ENCODE peak calls at places on chromosomes 5 and 9, in five cellular contexts. Q, K, B, U and W are unnamed samples.

GRCh38 chr5:111697881-111698757 is 58.9 kb downstream of the NREP start:
- DNase-seq in Q (peak), K (no peak), B (no peak), U (no peak), W (no peak)

GRCh38 chr5:116454417-116454927 is 120.2 kb downstream of the SEMA6A start:
- DNase-seq in Q (peak), K (no peak), B (no peak), U (peak), W (no peak)

GRCh38 chr9:90023861-90024260 is 419.0 kb downstream of the GADD45G start:
- DNase-seq in Q (no peak), K (no peak), B (no peak), U (no peak), W (no peak)

GRCh38 chr5:151087475-151087874 is 6.6 kb upstream of the TNIP1 start:
- DNase-seq in Q (no peak), K (no peak), B (no peak), U (no peak), W (no peak)

GRCh38 chr5:78129632-78130031 is 164.9 kb downstream of the AP3B1 start:
- DNase-seq in Q (no peak), K (no peak), B (no peak), U (no peak), W (no peak)

GRCh38 chr9:128274245-128274644 is 1.6 kb downstream of the GOLGA2 start:
- DNase-seq in Q (peak), K (no peak), B (no peak), U (no peak), W (no peak)

GRCh38 chr9:96817973-96818372 is 36.3 kb downstream of the ZNF782 start:
- DNase-seq in Q (no peak), K (no peak), B (no peak), U (no peak), W (no peak)

GRCh38 chr5:53490747-53491146 is 10.3 kb downstream of the FST start:
- DNase-seq in Q (peak), K (no peak), B (no peak), U (no peak), W (no peak)

GRCh38 chr9:125262217-125262991 is 778 bp downstream of the GAPVD1 start:
- DNase-seq in Q (peak), K (no peak), B (no peak), U (no peak), W (no peak)

GRCh38 chr9:125431741-125432271 is 170.2 kb downstream of the GAPVD1 start:
- DNase-seq in Q (no peak), K (no peak), B (no peak), U (no peak), W (no peak)

GRCh38 chr5:38639377-38640011 is 83.0 kb upstream of the LIFR start:
- DNase-seq in Q (no peak), K (no peak), B (no peak), U (no peak), W (no peak)

GRCh38 chr9:16755467-16755866 is 115.0 kb downstream of the BNC2 start:
- DNase-seq in Q (no peak), K (no peak), B (no peak), U (no peak), W (no peak)

GRCh38 chr5:17216974-17217325 is 481 bp upstream of the BASP1 start:
- DNase-seq in Q (peak), K (peak), B (peak), U (no peak), W (no peak)

GRCh38 chr5:116480894-116481510 is 93.6 kb downstream of the SEMA6A start:
- DNase-seq in Q (no peak), K (no peak), B (no peak), U (no peak), W (no peak)

GRCh38 chr9:113978954-113979712 is 99.0 kb downstream of the AMBP start:
- DNase-seq in Q (peak), K (no peak), B (no peak), U (no peak), W (no peak)

GRCh38 chr9:115694014-115694413 is 459.6 kb upstream of the PAPPA start:
- DNase-seq in Q (peak), K (no peak), B (no peak), U (no peak), W (no peak)

GRCh38 chr9:124834586-124834985 is 18.7 kb upstream of the WDR38 start:
- DNase-seq in Q (peak), K (no peak), B (no peak), U (no peak), W (no peak)

GRCh38 chr5:72160959-72161358 is 53.7 kb downstream of the MAP1B start:
- DNase-seq in Q (peak), K (no peak), B (no peak), U (no peak), W (no peak)

GRCh38 chr9:118577121-118577520 is 792.1 kb downstream of the BRINP1 start:
- DNase-seq in Q (peak), K (no peak), B (no peak), U (no peak), W (no peak)

GRCh38 chr9:27248702-27249101 is 48.2 kb downstream of the EQTN start:
- DNase-seq in Q (peak), K (no peak), B (no peak), U (no peak), W (no peak)

GRCh38 chr5:127076730-127077129 is 3.4 kb upstream of the C5orf63 start:
- DNase-seq in Q (peak), K (no peak), B (no peak), U (no peak), W (peak)

GRCh38 chr9:134813841-134814240 is 66.8 kb upstream of the FCN2 start:
- DNase-seq in Q (no peak), K (no peak), B (no peak), U (no peak), W (no peak)

GRCh38 chr5:16617272-16617973 is 626 bp upstream of the RETREG1 start:
- DNase-seq in Q (no peak), K (no peak), B (no peak), U (no peak), W (peak)

GRCh38 chr9:93886911-93887310 is 68.2 kb downstream of the BARX1 start:
- DNase-seq in Q (no peak), K (peak), B (no peak), U (no peak), W (no peak)

GRCh38 chr5:97991236-97991635 is 782.2 kb upstream of the RGMB start:
- DNase-seq in Q (no peak), K (no peak), B (no peak), U (no peak), W (no peak)
- H3K27ac ChIP-seq in Q (no peak), K (no peak), B (no peak), U (no peak), W (no peak)

DNA sequence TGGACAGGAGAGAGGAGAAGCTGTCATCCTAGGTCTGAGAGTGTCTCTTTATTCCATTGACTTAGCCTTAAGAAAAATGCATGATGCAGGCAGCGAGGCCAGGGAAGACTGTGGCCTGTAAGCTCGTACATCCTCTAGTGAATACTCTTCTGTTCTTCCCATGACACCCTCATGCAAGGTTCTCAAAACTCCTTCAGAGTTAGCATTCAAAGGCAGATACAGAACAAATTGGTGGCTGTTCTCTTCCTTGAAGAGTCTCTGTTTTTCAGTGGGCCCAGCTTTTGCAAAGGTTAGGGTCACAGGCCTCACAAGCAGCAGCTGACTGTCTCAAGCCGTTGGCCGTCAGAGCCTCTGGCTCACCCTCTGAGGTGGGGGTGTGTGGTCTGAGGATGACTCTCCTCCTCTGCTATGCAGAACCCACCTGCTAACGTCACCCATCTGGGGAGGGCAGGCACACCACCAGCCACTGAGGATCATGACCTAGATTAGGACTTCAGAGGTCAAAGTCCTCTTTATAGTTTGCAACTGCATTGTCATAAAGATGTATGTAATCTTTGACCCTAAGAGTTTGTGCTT is 15.1 kb downstream of the ADCY2 start:
- DNase-seq in Q (no peak), K (no peak), B (no peak), U (no peak), W (no peak)
- H3K27ac ChIP-seq in Q (no peak), K (no peak), B (no peak), U (no peak), W (no peak)

GRCh38 chr5:172453206-172453985 is 929 bp downstream of the SH3PXD2B start:
- DNase-seq in Q (peak), K (no peak), B (peak), U (no peak), W (peak)
- H3K27ac ChIP-seq in Q (peak), K (peak), B (peak), U (peak), W (peak)

GRCh38 chr5:178350361-178351220 is 118.0 kb upstream of the PHYKPL start:
- DNase-seq in Q (no peak), K (no peak), B (no peak), U (no peak), W (no peak)

GRCh38 chr5:178351221-178351825 is 118.7 kb upstream of the PHYKPL start:
- DNase-seq in Q (no peak), K (no peak), B (no peak), U (no peak), W (no peak)

GRCh38 chr5:178349147-178349527 is 116.5 kb upstream of the PHYKPL start:
- DNase-seq in Q (no peak), K (no peak), B (no peak), U (no peak), W (no peak)

GRCh38 chr5:178348356-178349146 is 115.9 kb upstream of the PHYKPL start:
- DNase-seq in Q (no peak), K (no peak), B (no peak), U (no peak), W (no peak)

GRCh38 chr5:178349607-178350353 is 117.2 kb upstream of the PHYKPL start:
- DNase-seq in Q (no peak), K (no peak), B (no peak), U (no peak), W (no peak)
- H3K27ac ChIP-seq in Q (no peak), K (no peak), B (no peak), U (no peak), W (no peak)

GRCh38 chr9:98117984-98118639 is 910 bp downstream of the TRIM14 start:
- DNase-seq in Q (peak), K (no peak), B (no peak), U (no peak), W (peak)
- H3K27ac ChIP-seq in Q (no peak), K (no peak), B (no peak), U (no peak), W (peak)

DNA sequence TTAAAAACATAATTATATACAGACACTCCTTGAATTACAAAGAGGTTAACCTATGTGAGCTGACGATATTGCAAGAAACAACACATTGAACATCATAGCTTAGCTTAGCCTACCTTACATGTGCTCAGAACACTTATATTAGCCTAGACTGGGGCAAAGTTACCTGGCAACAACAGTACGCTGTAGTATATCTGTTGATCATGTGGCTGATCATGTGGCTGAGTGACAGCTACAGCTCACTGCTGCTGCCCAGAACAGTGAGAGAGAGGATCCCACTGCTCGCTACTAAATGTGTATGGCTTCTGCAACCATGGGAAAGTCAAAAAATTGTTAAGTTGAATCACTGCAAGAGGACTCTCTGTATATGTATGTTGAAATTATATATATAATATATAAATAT is 169.9 kb downstream of the CDH9 start:
- DNase-seq in Q (no peak), K (no peak), B (no peak), U (no peak), W (no peak)
- H3K27ac ChIP-seq in Q (no peak), K (no peak), B (no peak), U (no peak), W (no peak)

GRCh38 chr5:42950091-42950465 is 90.0 kb downstream of the ANXA2R start:
- DNase-seq in Q (no peak), K (no peak), B (no peak), U (no peak), W (no peak)
- H3K27ac ChIP-seq in Q (peak), K (peak), B (no peak), U (no peak), W (peak)